ENCODE peak calls at places on chromosomes 5 and 9, in four cellular contexts. E is naive B cell, G is foreskin fibroblast, O is retinal pigment epithelial cell. K is an unnamed sample.

GRCh38 chr5:170861855-170862766 is at the start of gene RANBP17:
- DNase-seq in E (no peak), G (peak), O (no peak), K (no peak)

GRCh38 chr5:80034962-80035821 is at the start of gene THBS4:
- DNase-seq in E (no peak), G (no peak), O (no peak), K (no peak)

GRCh38 chr5:139226131-139226530 is 28.0 kb upstream of the SIL1 start:
- DNase-seq in E (no peak), G (no peak), O (no peak), K (no peak)

GRCh38 chr9:127567119-127567897 is 44.8 kb upstream of the STXBP1 start:
- DNase-seq in E (no peak), G (peak), O (no peak), K (no peak)

GRCh38 chr5:177399903-177400868 is at the start of gene PFN3:
- DNase-seq in E (no peak), G (peak), O (no peak), K (no peak)

GRCh38 chr9:113581865-113582697 is 118.6 kb downstream of the RGS3 start:
- DNase-seq in E (peak), G (peak), O (no peak), K (peak)

GRCh38 chr5:72673180-72673579 is 143.3 kb upstream of the TNPO1 start:
- DNase-seq in E (no peak), G (no peak), O (no peak), K (no peak)

GRCh38 chr5:87074072-87074471 is 193.6 kb upstream of the RASA1 start:
- DNase-seq in E (no peak), G (no peak), O (no peak), K (no peak)

GRCh38 chr9:89442981-89443817 is 54.7 kb downstream of the SEMA4D start:
- DNase-seq in E (no peak), G (no peak), O (no peak), K (no peak)

GRCh38 chr5:38162625-38163024 is 95.7 kb upstream of the EGFLAM start:
- DNase-seq in E (no peak), G (peak), O (no peak), K (no peak)

GRCh38 chr9:105054488-105054887 is 126.5 kb upstream of the ABCA1 start:
- DNase-seq in E (no peak), G (peak), O (no peak), K (no peak)

GRCh38 chr9:35859995-35860348 is 10.2 kb downstream of the OR13J1 start:
- DNase-seq in E (no peak), G (no peak), O (no peak), K (no peak)

GRCh38 chr5:67305913-67306710 is 109.5 kb upstream of the CD180 start:
- DNase-seq in E (no peak), G (no peak), O (peak), K (no peak)

K was measured in Karpas-422.